ENCODE peak calls at places on chromosomes 16 and 17, in seven cellular contexts. T, S, D, P, C, N and W are unnamed samples.

GRCh38 chr16:59090501-59090900 is 356.4 kb upstream of the GOT2 start:
- DNase-seq in N (no peak), S (peak), P (no peak), D (no peak), C (no peak), T (no peak), W (no peak)

GRCh38 chr17:17043668-17044226 is 1.5 kb downstream of the MPRIP start:
- DNase-seq in D (no peak), S (peak), N (no peak), T (no peak), P (no peak), C (no peak), W (peak)

GRCh38 chr17:19461139-19461538 is 50.1 kb downstream of the RNF112 start:
- DNase-seq in T (no peak), C (no peak), D (peak), P (no peak), S (no peak), N (no peak), W (no peak)

GRCh38 chr16:78317871-78318270 is 218.4 kb downstream of the WWOX start:
- DNase-seq in C (no peak), P (no peak), T (no peak), S (no peak), N (no peak), D (no peak), W (no peak)

GRCh38 chr17:43570518-43570928 is 24.4 kb upstream of the ETV4 start:
- DNase-seq in N (no peak), P (no peak), D (no peak), S (peak), T (no peak), C (peak), W (no peak)

GRCh38 chr16:74224828-74225227 is 71.8 kb upstream of the PSMD7 start:
- DNase-seq in D (no peak), C (no peak), S (peak), T (no peak), N (no peak), P (no peak), W (no peak)

GRCh38 chr17:68578236-68578635 is 22.9 kb downstream of the FAM20A start:
- DNase-seq in T (no peak), P (no peak), S (no peak), D (no peak), C (no peak), N (no peak), W (no peak)

GRCh38 chr17:43453331-43453812 is 30.4 kb upstream of the DHX8 start:
- DNase-seq in S (no peak), T (no peak), N (peak), C (no peak), P (no peak), D (no peak), W (no peak)

GRCh38 chr16:57016301-57016700 is 26.9 kb downstream of the NLRC5 start:
- DNase-seq in T (no peak), N (no peak), D (no peak), P (no peak), C (no peak), S (no peak), W (no peak)

GRCh38 chr17:32520737-32521399 is 34.1 kb downstream of the CDK5R1 start:
- DNase-seq in P (no peak), N (peak), C (no peak), T (no peak), S (no peak), D (no peak), W (no peak)

GRCh38 chr17:74354123-74354522 is 7.5 kb downstream of the BTBD17 start:
- DNase-seq in C (no peak), N (no peak), D (no peak), P (peak), S (no peak), T (no peak), W (peak)

GRCh38 chr16:15034266-15035162 is 21.4 kb downstream of the NTAN1 start:
- DNase-seq in P (no peak), N (peak), S (no peak), C (peak), T (no peak), D (no peak), W (no peak)

GRCh38 chr17:73480740-73481139 is 163.5 kb downstream of the SDK2 start:
- DNase-seq in P (no peak), D (no peak), S (no peak), T (no peak), N (no peak), C (peak), W (no peak)